ENCODE peak calls at places on chromosomes 13 and 19, in eight cellular contexts. A, V, E, M, Q, Z, I and P are unnamed samples.
A peak's percentile ranks its signal among the peaks of the same experiment; 100 is the strongest.

GRCh38 chr19:51692065-51692915 is 840 bp upstream of the SPACA6 start:
- DNase-seq in M (no peak), V (no peak), Q (no peak), I (no peak), E (no peak), Z (no peak), A (no peak), P (no peak)

GRCh38 chr13:41610426-41610825 is 153.1 kb downstream of the RGCC start:
- DNase-seq in V (no peak), M (no peak), E (peak; percentile 80), I (peak; percentile 41), Q (peak; percentile 98), A (no peak), Z (no peak), P (peak; percentile 92)

GRCh38 chr13:50286376-50286775 is 271.1 kb downstream of the KCNRG start:
- DNase-seq in Q (no peak), V (no peak), I (no peak), M (no peak), E (no peak), Z (no peak), A (no peak), P (no peak)

GRCh38 chr19:32168111-32168510 is 177.3 kb upstream of the ZNF507 start:
- DNase-seq in V (no peak), A (no peak), E (no peak), M (no peak), I (no peak), Z (no peak), Q (no peak), P (no peak)

GRCh38 chr19:56348289-56348877 is 33.7 kb upstream of the ZSCAN5A start:
- DNase-seq in E (no peak), V (no peak), Z (no peak), M (no peak), I (peak; percentile 75), Q (no peak), A (no peak), P (no peak)

GRCh38 chr13:53873558-53873957 is 844.9 kb downstream of the OLFM4 start:
- DNase-seq in Q (no peak), V (no peak), A (no peak), M (no peak), E (no peak), Z (no peak), I (no peak), P (no peak)

GRCh38 chr13:24460256-24460655 is 52.3 kb downstream of the PARP4 start:
- DNase-seq in E (no peak), Z (no peak), I (no peak), A (no peak), Q (no peak), V (no peak), M (no peak), P (no peak)

GRCh38 chr19:29378126-29378525 is 147.7 kb upstream of the VSTM2B start:
- DNase-seq in Q (no peak), I (no peak), A (no peak), E (peak; percentile 22), M (no peak), V (no peak), Z (no peak), P (no peak)

GRCh38 chr13:33751151-33751550 is 66.8 kb upstream of the RFC3 start:
- DNase-seq in Q (peak; percentile 46), I (no peak), V (no peak), A (no peak), M (no peak), E (no peak), Z (no peak), P (no peak)

GRCh38 chr19:55609326-55609725 is 3.9 kb downstream of the ZNF865 start:
- DNase-seq in V (no peak), A (no peak), Q (no peak), E (no peak), M (no peak), Z (no peak), I (no peak), P (no peak)

GRCh38 chr19:40862785-40863184 is 12.5 kb upstream of the CYP2A6 start:
- DNase-seq in Z (peak; percentile 83), M (no peak), I (no peak), Q (no peak), V (no peak), E (peak; percentile 37), A (no peak), P (no peak)

GRCh38 chr13:98307744-98308524 is 130.9 kb upstream of the RNF113B start:
- DNase-seq in M (no peak), I (no peak), V (no peak), Z (no peak), A (no peak), E (no peak), Q (no peak), P (no peak)

GRCh38 chr19:45354443-45354842 is 13.9 kb downstream of the KLC3 start:
- DNase-seq in E (no peak), Q (no peak), V (no peak), M (no peak), Z (no peak), I (no peak), A (no peak), P (no peak)

GRCh38 chr13:101623469-101624209 is 171.2 kb downstream of the ITGBL1 start:
- DNase-seq in I (peak; percentile 19), V (no peak), E (no peak), Z (no peak), M (no peak), Q (no peak), A (no peak), P (no peak)

GRCh38 chr19:5655412-5655811 is 24.9 kb downstream of the MICOS13 start:
- DNase-seq in M (no peak), A (no peak), V (no peak), E (no peak), I (no peak), Q (no peak), Z (no peak), P (no peak)